ENCODE peak calls at places on chromosome 6, in nine cellular contexts. X is Peyer's patch, N is sigmoid colon, F is GM06990, M is dorsolateral prefrontal cortex, E is astrocyte of the spinal cord, I is A673, U is HFF-Myc, V is B cell. Z is an unnamed sample.

GRCh38 chr6:108027594-108027993 is 46.9 kb downstream of the OSTM1 start:
- DNase-seq in X (no peak), N (no peak), F (no peak), M (no peak), E (no peak), I (no peak), U (no peak), V (no peak), Z (no peak)

GRCh38 chr6:112443118-112443641 is 96.0 kb downstream of the RFPL4B start:
- DNase-seq in X (no peak), N (no peak), F (no peak), M (no peak), E (no peak), I (peak), U (no peak), V (no peak), Z (no peak)

GRCh38 chr6:169950558-169950957 is 199.1 kb downstream of the ERMARD start:
- DNase-seq in X (peak), N (no peak), F (no peak), M (peak), E (no peak), I (peak), U (no peak), V (peak), Z (peak)

GRCh38 chr6:56437171-56437900 is 190.0 kb upstream of the COL21A1 start:
- DNase-seq in X (no peak), N (no peak), F (no peak), M (no peak), E (peak), I (no peak), U (no peak), V (no peak), Z (no peak)

GRCh38 chr6:139587469-139587868 is 213.0 kb upstream of the CITED2 start:
- DNase-seq in X (no peak), N (no peak), F (no peak), M (no peak), E (peak), I (peak), U (peak), V (no peak), Z (no peak)

GRCh38 chr6:10655508-10656055 is 38.8 kb downstream of the C6orf52 start:
- DNase-seq in X (no peak), N (no peak), F (no peak), M (no peak), E (no peak), I (no peak), U (no peak), V (peak), Z (no peak)

GRCh38 chr6:167150815-167151557 is 6.8 kb downstream of the GPR31 start:
- DNase-seq in X (no peak), N (no peak), F (peak), M (no peak), E (no peak), I (no peak), U (no peak), V (no peak), Z (no peak)

GRCh38 chr6:108120311-108120710 is 45.5 kb upstream of the NR2E1 start:
- DNase-seq in X (no peak), N (no peak), F (no peak), M (no peak), E (no peak), I (no peak), U (no peak), V (no peak), Z (no peak)

GRCh38 chr6:139126255-139126654 is 8.6 kb upstream of the HECA start:
- DNase-seq in X (no peak), N (no peak), F (no peak), M (no peak), E (peak), I (no peak), U (peak), V (no peak), Z (no peak)

GRCh38 chr6:1917628-1918371 is 308.1 kb downstream of the FOXC1 start:
- DNase-seq in X (no peak), N (no peak), F (no peak), M (no peak), E (peak), I (no peak), U (peak), V (no peak), Z (no peak)

GRCh38 chr6:148358196-148358785 is 15.7 kb downstream of the SASH1 start:
- DNase-seq in X (no peak), N (peak), F (no peak), M (no peak), E (no peak), I (peak), U (no peak), V (no peak), Z (no peak)

GRCh38 chr6:1285589-1286340 is 26.1 kb upstream of the FOXQ1 start:
- DNase-seq in X (no peak), N (no peak), F (no peak), M (peak), E (peak), I (no peak), U (no peak), V (no peak), Z (no peak)

GRCh38 chr6:26329763-26330511 is 35.1 kb upstream of the BTN3A2 start:
- DNase-seq in X (no peak), N (no peak), F (peak), M (peak), E (peak), I (peak), U (no peak), V (no peak), Z (no peak)

GRCh38 chr6:2108700-2109306 is 136.6 kb downstream of the GMDS start:
- DNase-seq in X (no peak), N (no peak), F (no peak), M (no peak), E (peak), I (peak), U (no peak), V (no peak), Z (no peak)

GRCh38 chr6:106488494-106489369 is 128.2 kb downstream of the CRYBG1 start:
- DNase-seq in X (no peak), N (no peak), F (no peak), M (no peak), E (peak), I (no peak), U (no peak), V (no peak), Z (no peak)

GRCh38 chr6:90295854-90296345 is 743 bp downstream of the BACH2 start:
- DNase-seq in X (peak), N (peak), F (peak), M (peak), E (peak), I (peak), U (peak), V (peak), Z (no peak)

GRCh38 chr6:90297866-90298381 is 1.3 kb upstream of the BACH2 start:
- DNase-seq in X (no peak), N (no peak), F (no peak), M (no peak), E (no peak), I (no peak), U (no peak), V (no peak), Z (no peak)

GRCh38 chr6:90297124-90297865 is 652 bp upstream of the BACH2 start:
- DNase-seq in X (no peak), N (no peak), F (no peak), M (peak), E (no peak), I (no peak), U (no peak), V (no peak), Z (no peak)

GRCh38 chr6:90294989-90295853 is 1.4 kb downstream of the BACH2 start:
- DNase-seq in X (peak), N (peak), F (peak), M (peak), E (peak), I (peak), U (no peak), V (peak), Z (no peak)

DNA sequence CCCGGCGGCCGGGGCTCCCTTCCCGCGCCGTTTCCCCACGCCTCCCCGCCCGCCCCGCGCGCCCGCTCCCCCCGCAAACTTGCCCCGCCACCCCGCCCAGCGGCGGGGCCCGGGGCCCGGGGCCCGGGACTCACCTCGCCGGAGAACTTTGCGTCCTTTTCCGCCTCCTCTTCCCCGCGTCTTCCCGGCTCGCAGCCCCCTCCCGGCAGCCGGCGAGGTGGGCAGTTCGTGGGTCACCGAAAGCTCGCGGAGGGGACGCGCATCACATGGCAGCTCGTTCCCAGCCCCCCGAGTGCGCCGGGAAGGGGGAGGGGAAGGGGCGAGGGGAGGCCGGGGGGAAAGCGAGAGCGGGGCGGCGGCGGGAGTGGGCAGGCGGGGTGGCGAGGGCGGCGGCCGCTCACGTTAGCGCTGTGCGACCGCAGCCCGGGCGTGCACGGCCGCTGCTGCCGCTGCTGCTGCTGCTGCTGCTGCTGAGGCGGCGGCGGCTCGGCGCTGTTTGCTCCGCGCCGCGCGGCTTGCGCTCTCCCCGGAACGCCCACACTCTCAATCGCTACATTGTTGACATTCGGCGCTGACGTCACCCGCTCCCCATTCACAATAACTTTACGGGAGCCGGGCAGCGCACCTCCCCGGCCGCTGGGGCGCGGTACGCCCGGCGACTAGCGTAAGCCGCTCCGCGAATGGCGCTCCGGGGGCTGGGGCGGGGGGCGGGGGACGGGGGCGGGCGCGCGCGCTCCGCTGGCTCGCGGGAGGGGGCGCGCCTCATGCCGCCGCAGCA is at the start of gene BACH2:
- DNase-seq in X (peak), N (peak), F (peak), M (peak), E (peak), I (peak), U (peak), V (peak), Z (peak)
- TF ChIP-seq CTCF in X (peak), N (no peak), F (no peak), M (peak), E (peak), I (no peak), U (no peak), V (no peak), Z (no peak)

GRCh38 chr6:16199792-16200191 is 38.6 kb upstream of the GMPR start:
- DNase-seq in X (no peak), N (no peak), F (no peak), M (peak), E (no peak), I (no peak), U (no peak), V (no peak), Z (peak)
- TF ChIP-seq CTCF in X (no peak), N (no peak), F (no peak), M (no peak), E (no peak), I (no peak), U (no peak), V (no peak), Z (no peak)

DNA sequence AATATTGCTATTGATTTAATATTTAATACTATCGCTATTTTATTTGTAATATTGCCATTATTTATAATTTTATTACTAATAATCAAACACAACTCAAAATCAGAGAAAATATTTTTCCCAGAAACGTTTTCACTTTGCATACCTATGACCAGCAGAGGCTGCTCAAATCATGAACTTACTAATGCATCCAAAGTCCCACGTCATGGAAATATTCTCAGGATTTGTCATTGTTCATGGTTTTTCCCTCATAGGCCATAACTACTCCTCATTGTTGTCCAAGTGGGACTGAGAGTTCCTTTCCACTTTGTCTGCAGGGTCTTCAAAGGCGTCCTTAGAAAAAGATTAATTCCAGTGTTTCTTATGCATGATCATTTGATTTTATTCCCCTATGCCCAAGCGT is 344.8 kb downstream of the THBS2 start:
- DNase-seq in X (no peak), N (no peak), F (no peak), M (no peak), E (peak), I (no peak), U (no peak), V (no peak), Z (no peak)
- TF ChIP-seq CTCF in X (peak), N (no peak), F (no peak), M (no peak), E (peak), I (no peak), U (peak), V (no peak), Z (peak)

GRCh38 chr6:30344868-30345671 is at the start of gene RPP21:
- DNase-seq in X (peak), N (peak), F (peak), M (peak), E (peak), I (peak), U (no peak), V (peak), Z (peak)
- TF ChIP-seq CTCF in X (no peak), N (no peak), F (no peak), M (peak), E (no peak), I (no peak), U (no peak), V (no peak), Z (no peak)

GRCh38 chr6:88179692-88180091 is 13.5 kb upstream of the CNR1 start:
- DNase-seq in X (no peak), N (no peak), F (peak), M (no peak), E (no peak), I (no peak), U (no peak), V (peak), Z (no peak)
- TF ChIP-seq CTCF in X (no peak), N (no peak), F (no peak), M (no peak), E (no peak), I (no peak), U (no peak), V (peak), Z (no peak)

DNA sequence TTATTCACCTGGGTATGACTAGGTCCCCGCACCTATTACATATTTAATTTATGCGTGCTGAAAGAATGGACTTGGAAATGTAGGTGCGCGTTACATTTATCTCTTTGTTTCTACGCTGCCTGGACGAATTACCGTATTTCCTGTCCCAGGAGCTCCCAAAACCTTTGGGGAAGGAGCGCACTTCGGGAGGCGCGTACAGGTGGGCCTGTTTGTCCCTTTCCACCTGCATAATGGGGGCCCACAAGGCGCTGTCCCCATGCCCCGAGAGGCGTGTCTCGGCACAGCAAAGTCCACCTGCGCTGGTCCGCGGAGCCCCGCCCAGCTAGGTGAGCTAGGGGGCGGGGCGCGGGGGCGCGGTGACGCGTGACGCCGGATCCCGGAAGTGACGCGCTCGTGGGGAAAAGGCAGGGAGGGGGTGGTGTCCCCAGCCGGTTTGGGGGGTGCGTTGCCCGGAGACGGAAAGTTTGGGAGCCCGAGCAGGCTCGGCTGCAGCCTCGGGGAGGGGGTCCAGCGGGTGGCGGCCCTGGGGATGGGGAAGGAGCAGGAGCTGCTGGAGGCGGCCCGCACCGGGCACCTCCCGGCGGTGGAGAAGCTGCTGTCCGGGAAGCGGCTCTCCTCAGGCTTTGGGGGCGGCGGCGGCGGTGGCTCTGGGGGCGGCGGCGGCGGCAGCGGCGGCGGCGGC is at the start of gene ANKS1A:
- DNase-seq in X (peak), N (peak), F (peak), M (peak), E (peak), I (peak), U (no peak), V (peak), Z (peak)
- TF ChIP-seq CTCF in X (no peak), N (no peak), F (no peak), M (no peak), E (no peak), I (no peak), U (no peak), V (no peak), Z (no peak)

GRCh38 chr6:160667854-160668481 is 3.9 kb upstream of the LPA start:
- DNase-seq in X (no peak), N (no peak), F (peak), M (no peak), E (no peak), I (peak), U (no peak), V (no peak), Z (no peak)
- TF ChIP-seq CTCF in X (peak), N (no peak), F (peak), M (no peak), E (no peak), I (peak), U (peak), V (peak), Z (peak)

GRCh38 chr6:43035495-43036194 is 14.2 kb downstream of the RRP36 start:
- DNase-seq in X (no peak), N (no peak), F (no peak), M (no peak), E (no peak), I (no peak), U (no peak), V (no peak), Z (no peak)

GRCh38 chr6:43037706-43038105 is 15.9 kb downstream of the CUL7 start:
- DNase-seq in X (no peak), N (no peak), F (no peak), M (no peak), E (no peak), I (no peak), U (no peak), V (no peak), Z (no peak)

GRCh38 chr6:43036712-43037111 is 15.3 kb downstream of the RRP36 start:
- DNase-seq in X (no peak), N (no peak), F (no peak), M (no peak), E (no peak), I (no peak), U (no peak), V (no peak), Z (no peak)

GRCh38 chr6:43038727-43039126 is 14.9 kb downstream of the CUL7 start:
- DNase-seq in X (no peak), N (no peak), F (no peak), M (no peak), E (no peak), I (no peak), U (no peak), V (no peak), Z (no peak)

DNA sequence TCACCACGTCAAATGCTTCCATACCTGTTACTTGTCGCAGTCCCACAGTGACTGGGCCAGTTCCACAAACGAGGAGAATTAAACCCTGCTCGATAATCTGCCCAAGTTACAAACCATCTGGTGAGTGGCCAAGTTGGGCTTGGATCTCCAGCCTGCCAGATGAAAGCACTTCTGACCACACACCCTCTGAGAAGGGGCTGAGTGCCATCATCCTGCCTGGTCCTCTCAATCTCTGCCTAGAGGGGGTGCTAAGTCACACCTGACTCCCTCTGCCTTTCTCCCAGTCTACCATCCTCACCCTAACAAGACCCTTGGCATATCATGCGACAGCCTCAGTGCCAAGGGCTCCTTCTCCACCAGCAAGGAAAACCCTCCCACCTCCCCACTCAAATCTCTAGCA is 15.8 kb downstream of the RRP36 start:
- DNase-seq in X (no peak), N (no peak), F (no peak), M (no peak), E (no peak), I (no peak), U (no peak), V (no peak), Z (no peak)
- TF ChIP-seq CTCF in X (no peak), N (no peak), F (no peak), M (no peak), E (no peak), I (no peak), U (no peak), V (no peak), Z (no peak)

GRCh38 chr6:43088654-43089056 is 12.5 kb downstream of the PTK7 start:
- DNase-seq in X (no peak), N (no peak), F (no peak), M (no peak), E (peak), I (no peak), U (no peak), V (no peak), Z (no peak)
- TF ChIP-seq CTCF in X (no peak), N (no peak), F (no peak), M (no peak), E (no peak), I (no peak), U (no peak), V (no peak), Z (no peak)

GRCh38 chr6:131265939-131266338 is 130.7 kb downstream of the AKAP7 start:
- DNase-seq in X (no peak), N (no peak), F (no peak), M (no peak), E (no peak), I (no peak), U (no peak), V (no peak), Z (no peak)

GRCh38 chr6:131258816-131259476 is 123.7 kb downstream of the AKAP7 start:
- DNase-seq in X (no peak), N (no peak), F (no peak), M (no peak), E (peak), I (no peak), U (no peak), V (no peak), Z (no peak)

GRCh38 chr6:131257104-131257503 is 121.8 kb downstream of the AKAP7 start:
- DNase-seq in X (no peak), N (no peak), F (no peak), M (no peak), E (no peak), I (no peak), U (no peak), V (no peak), Z (no peak)

GRCh38 chr6:131258010-131258652 is 122.9 kb downstream of the AKAP7 start:
- DNase-seq in X (no peak), N (no peak), F (no peak), M (no peak), E (no peak), I (no peak), U (no peak), V (no peak), Z (no peak)

DNA sequence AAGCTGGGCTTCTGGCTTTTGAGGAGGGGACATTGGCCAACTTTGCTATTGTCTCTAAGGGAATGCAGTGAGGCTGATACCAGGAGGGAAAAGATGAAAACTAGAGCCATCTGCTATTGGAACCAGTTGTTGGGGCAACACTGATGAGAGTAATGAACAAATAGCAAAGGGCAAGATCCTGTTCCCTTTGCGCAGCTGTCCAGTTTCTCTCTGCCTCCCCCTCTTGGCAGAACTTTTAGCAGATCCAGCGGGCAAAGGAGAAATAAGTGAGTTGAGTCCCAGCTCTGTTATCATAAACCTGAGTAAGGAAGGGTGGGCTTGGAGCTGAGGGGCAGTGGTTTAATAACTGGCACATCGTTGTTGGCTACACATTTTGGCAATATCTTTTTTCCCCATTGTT is 126.8 kb downstream of the AKAP7 start:
- DNase-seq in X (no peak), N (no peak), F (no peak), M (no peak), E (no peak), I (no peak), U (no peak), V (no peak), Z (no peak)
- TF ChIP-seq CTCF in X (no peak), N (no peak), F (no peak), M (no peak), E (peak), I (peak), U (peak), V (no peak), Z (no peak)